ENCODE peak calls at places on chromosomes 3 and 15, in seven cellular contexts. One of them, this sample, is unnamed.

GRCh38 chr3:129525341-129525968 is 3.0 kb upstream of the RHO start:
- DNase-seq in endodermal cell: no peak
- DNase-seq in NAMALWA: no peak
- DNase-seq in neuronal stem cell: no peak
- DNase-seq in HCT116: no peak
- DNase-seq in KBM-7: no peak
- DNase-seq in lower leg skin: no peak
- DNase-seq in this sample: no peak

GRCh38 chr3:158659454-158660237 is 12.8 kb downstream of the LXN start:
- DNase-seq in KBM-7: peak
- DNase-seq in endodermal cell: peak
- DNase-seq in neuronal stem cell: peak
- DNase-seq in lower leg skin: no peak
- DNase-seq in NAMALWA: peak
- DNase-seq in HCT116: peak
- DNase-seq in this sample: peak

GRCh38 chr15:69712999-69713398 is 260.4 kb downstream of the RPLP1 start:
- DNase-seq in HCT116: no peak
- DNase-seq in NAMALWA: no peak
- DNase-seq in KBM-7: no peak
- DNase-seq in lower leg skin: no peak
- DNase-seq in endodermal cell: no peak
- DNase-seq in neuronal stem cell: no peak
- DNase-seq in this sample: no peak

GRCh38 chr3:193872265-193872753 is 263.6 kb upstream of the HES1 start:
- DNase-seq in KBM-7: no peak
- DNase-seq in endodermal cell: peak
- DNase-seq in HCT116: peak
- DNase-seq in lower leg skin: peak
- DNase-seq in NAMALWA: no peak
- DNase-seq in neuronal stem cell: no peak
- DNase-seq in this sample: no peak

GRCh38 chr15:70526221-70526973 is 237.0 kb downstream of the UACA start:
- DNase-seq in KBM-7: peak
- DNase-seq in NAMALWA: no peak
- DNase-seq in lower leg skin: peak
- DNase-seq in endodermal cell: peak
- DNase-seq in HCT116: peak
- DNase-seq in neuronal stem cell: no peak
- DNase-seq in this sample: peak

GRCh38 chr15:100588638-100589242 is 13.2 kb downstream of the LINS1 start:
- DNase-seq in NAMALWA: peak
- DNase-seq in endodermal cell: no peak
- DNase-seq in neuronal stem cell: no peak
- DNase-seq in lower leg skin: no peak
- DNase-seq in KBM-7: peak
- DNase-seq in HCT116: no peak
- DNase-seq in this sample: no peak

GRCh38 chr3:158801696-158802398 is at the start of gene MFSD1:
- DNase-seq in neuronal stem cell: peak
- DNase-seq in lower leg skin: peak
- DNase-seq in endodermal cell: peak
- DNase-seq in NAMALWA: peak
- DNase-seq in KBM-7: peak
- DNase-seq in HCT116: peak
- DNase-seq in this sample: peak

GRCh38 chr3:66106788-66107187 is 68.1 kb upstream of the MAGI1 start:
- DNase-seq in endodermal cell: no peak
- DNase-seq in lower leg skin: no peak
- DNase-seq in HCT116: no peak
- DNase-seq in NAMALWA: no peak
- DNase-seq in neuronal stem cell: no peak
- DNase-seq in KBM-7: no peak
- DNase-seq in this sample: no peak

GRCh38 chr15:59360896-59361295 is 11.8 kb downstream of the MYO1E start:
- DNase-seq in KBM-7: no peak
- DNase-seq in neuronal stem cell: no peak
- DNase-seq in lower leg skin: no peak
- DNase-seq in endodermal cell: no peak
- DNase-seq in HCT116: no peak
- DNase-seq in NAMALWA: no peak
- DNase-seq in this sample: no peak

GRCh38 chr15:40344631-40345120 is 3.9 kb upstream of the CCDC9B start:
- DNase-seq in endodermal cell: peak
- DNase-seq in HCT116: no peak
- DNase-seq in neuronal stem cell: no peak
- DNase-seq in lower leg skin: no peak
- DNase-seq in NAMALWA: peak
- DNase-seq in KBM-7: peak
- DNase-seq in this sample: peak

GRCh38 chr15:23038741-23039150 is 623 bp downstream of the TUBGCP5 start:
- DNase-seq in HCT116: no peak
- DNase-seq in KBM-7: peak
- DNase-seq in endodermal cell: peak
- DNase-seq in NAMALWA: peak
- DNase-seq in neuronal stem cell: no peak
- DNase-seq in lower leg skin: no peak
- DNase-seq in this sample: peak

GRCh38 chr3:99674086-99674789 is 35.8 kb downstream of the COL8A1 start:
- DNase-seq in endodermal cell: no peak
- DNase-seq in lower leg skin: no peak
- DNase-seq in KBM-7: no peak
- DNase-seq in neuronal stem cell: no peak
- DNase-seq in HCT116: no peak
- DNase-seq in NAMALWA: no peak
- DNase-seq in this sample: no peak

GRCh38 chr15:56064152-56064551 is 70.7 kb upstream of the NEDD4 start:
- DNase-seq in NAMALWA: no peak
- DNase-seq in KBM-7: no peak
- DNase-seq in neuronal stem cell: no peak
- DNase-seq in HCT116: no peak
- DNase-seq in lower leg skin: no peak
- DNase-seq in endodermal cell: no peak
- DNase-seq in this sample: no peak

GRCh38 chr15:27059610-27060202 is 88.7 kb downstream of the GABRG3 start:
- DNase-seq in endodermal cell: peak
- DNase-seq in KBM-7: peak
- DNase-seq in neuronal stem cell: peak
- DNase-seq in HCT116: peak
- DNase-seq in lower leg skin: no peak
- DNase-seq in NAMALWA: peak
- DNase-seq in this sample: peak

GRCh38 chr3:58241321-58242044 is 3.9 kb downstream of the ABHD6 start:
- DNase-seq in endodermal cell: no peak
- DNase-seq in lower leg skin: peak
- DNase-seq in NAMALWA: no peak
- DNase-seq in KBM-7: no peak
- DNase-seq in HCT116: no peak
- DNase-seq in neuronal stem cell: no peak
- DNase-seq in this sample: no peak

GRCh38 chr3:167851749-167852148 is 116.2 kb downstream of the SERPINI1 start:
- DNase-seq in lower leg skin: no peak
- DNase-seq in neuronal stem cell: no peak
- DNase-seq in KBM-7: no peak
- DNase-seq in NAMALWA: no peak
- DNase-seq in HCT116: no peak
- DNase-seq in endodermal cell: no peak
- DNase-seq in this sample: no peak

GRCh38 chr15:66631616-66632263 is 65.9 kb upstream of the LCTL start:
- DNase-seq in KBM-7: peak
- DNase-seq in HCT116: no peak
- DNase-seq in neuronal stem cell: no peak
- DNase-seq in NAMALWA: no peak
- DNase-seq in endodermal cell: peak
- DNase-seq in lower leg skin: no peak
- DNase-seq in this sample: no peak

GRCh38 chr3:108131105-108131794 is 40.4 kb upstream of the CD47 start:
- DNase-seq in HCT116: peak
- DNase-seq in KBM-7: no peak
- DNase-seq in endodermal cell: no peak
- DNase-seq in lower leg skin: no peak
- DNase-seq in neuronal stem cell: no peak
- DNase-seq in NAMALWA: no peak
- DNase-seq in this sample: no peak

GRCh38 chr3:183370391-183370790 is 58.0 kb downstream of the MCF2L2 start:
- DNase-seq in lower leg skin: no peak
- DNase-seq in HCT116: no peak
- DNase-seq in NAMALWA: no peak
- DNase-seq in neuronal stem cell: no peak
- DNase-seq in KBM-7: no peak
- DNase-seq in endodermal cell: no peak
- DNase-seq in this sample: no peak

This sample was measured in HAP-1.